ENCODE peak calls at places on chromosomes 11 and 22, in seven cellular contexts. G is right cardiac atrium; K is upper lobe of left lung; O is effector memory CD4-positive, alpha-beta T cell; L is ovary; X is body of pancreas; U is left ventricle myocardium inferior. R is an unnamed sample.

GRCh38 chr11:19191530-19192169 is 10.1 kb downstream of the CSRP3 start:
- DNase-seq in G (peak; percentile 56), U (peak; percentile 19), K (no peak), L (no peak), O (no peak), X (peak; percentile 48), R (no peak)

GRCh38 chr11:84686726-84687125 is 940.4 kb downstream of the DLG2 start:
- DNase-seq in O (no peak), U (no peak), G (no peak), L (no peak), X (no peak), K (no peak), R (no peak)

GRCh38 chr11:13135385-13136271 is 126.5 kb downstream of the RASSF10 start:
- DNase-seq in X (no peak), U (no peak), L (no peak), K (no peak), G (no peak), O (no peak), R (no peak)

GRCh38 chr11:76653674-76654309 is 16.8 kb downstream of the LRRC32 start:
- DNase-seq in K (peak; percentile 20), O (no peak), L (peak; percentile 48), X (peak; percentile 53), G (peak; percentile 85), U (peak; percentile 64), R (no peak)

GRCh38 chr22:19143967-19144400 is 467 bp downstream of the ESS2 start:
- DNase-seq in O (no peak), K (no peak), U (no peak), X (no peak), G (no peak), L (no peak), R (peak; percentile 22)

GRCh38 chr11:26867286-26867685 is 126.6 kb upstream of the FIBIN start:
- DNase-seq in O (no peak), G (no peak), L (no peak), X (no peak), U (no peak), K (no peak), R (no peak)

GRCh38 chr11:28767574-28767973 is 659.4 kb downstream of the METTL15 start:
- DNase-seq in G (no peak), O (no peak), K (no peak), U (no peak), X (no peak), L (no peak), R (no peak)

GRCh38 chr22:28976588-28976987 is 85.0 kb downstream of the C22orf31 start:
- DNase-seq in U (no peak), L (no peak), O (no peak), K (no peak), X (no peak), G (no peak), R (no peak)

GRCh38 chr11:118383657-118384056 is 17.7 kb upstream of the ATP5MG start:
- DNase-seq in X (no peak), U (no peak), L (no peak), K (no peak), O (no peak), G (no peak), R (no peak)

GRCh38 chr11:5285703-5286102 is 16.0 kb upstream of the HBE1 start:
- DNase-seq in K (no peak), U (no peak), G (no peak), O (no peak), L (no peak), X (no peak), R (no peak)

GRCh38 chr11:45885274-45885920 is at the start of gene MAPK8IP1:
- DNase-seq in X (peak; percentile 62), K (peak; percentile 39), L (peak; percentile 73), G (peak; percentile 83), O (peak; percentile 41), U (peak; percentile 48), R (peak; percentile 60)

GRCh38 chr22:43826142-43827093 is 14.3 kb upstream of the EFCAB6 start:
- DNase-seq in X (peak; percentile 58), L (peak; percentile 58), O (no peak), K (no peak), G (peak; percentile 68), U (no peak), R (no peak)

GRCh38 chr11:34044664-34045485 is 6.7 kb upstream of the CAPRIN1 start:
- DNase-seq in U (no peak), K (peak; percentile 53), X (peak; percentile 16), O (no peak), L (no peak), G (peak; percentile 61), R (no peak)

GRCh38 chr11:47107709-47108108 is 69.0 kb downstream of the ARFGAP2 start:
- DNase-seq in U (no peak), X (no peak), K (no peak), O (no peak), G (no peak), L (no peak), R (no peak)

GRCh38 chr22:45582955-45583320 is 80.3 kb downstream of the FBLN1 start:
- DNase-seq in X (no peak), O (no peak), U (no peak), K (no peak), G (no peak), L (no peak), R (no peak)

GRCh38 chr22:45584621-45585436 is 82.1 kb downstream of the FBLN1 start:
- DNase-seq in U (no peak), G (no peak), K (no peak), O (no peak), L (no peak), X (no peak), R (no peak)

GRCh38 chr22:45584121-45584570 is 81.5 kb downstream of the FBLN1 start:
- DNase-seq in X (no peak), L (no peak), O (no peak), K (peak; percentile 36), G (no peak), U (no peak), R (no peak)

GRCh38 chr22:45582236-45582954 is 79.7 kb downstream of the FBLN1 start:
- DNase-seq in G (no peak), U (no peak), L (no peak), K (no peak), O (no peak), X (no peak), R (no peak)

GRCh38 chr22:45583504-45583903 is 80.8 kb downstream of the FBLN1 start:
- DNase-seq in U (no peak), X (no peak), K (no peak), L (no peak), G (no peak), O (no peak), R (peak; percentile 18)
- H3K27ac ChIP-seq in U (no peak overlapping the region), X (no peak overlapping the region), K (no peak overlapping the region), L (no peak overlapping the region), G (no peak overlapping the region), O (no peak overlapping the region), R (no peak overlapping the region)

GRCh38 chr11:122430490-122430889 is 225.0 kb upstream of the UBASH3B start:
- DNase-seq in U (no peak), X (no peak), O (no peak), G (peak; percentile 71), K (no peak), L (no peak), R (no peak)

GRCh38 chr11:122436188-122436555 is 219.3 kb upstream of the UBASH3B start:
- DNase-seq in G (no peak), L (no peak), O (no peak), K (no peak), X (no peak), U (no peak), R (no peak)

GRCh38 chr11:122434786-122435185 is 220.7 kb upstream of the UBASH3B start:
- DNase-seq in U (no peak), X (no peak), K (no peak), O (no peak), G (no peak), L (no peak), R (no peak)

GRCh38 chr11:122439911-122440782 is 215.4 kb upstream of the UBASH3B start:
- DNase-seq in G (peak; percentile 81), O (no peak), U (peak; percentile 35), K (no peak), X (peak; percentile 55), L (peak; percentile 81), R (no peak)

DNA sequence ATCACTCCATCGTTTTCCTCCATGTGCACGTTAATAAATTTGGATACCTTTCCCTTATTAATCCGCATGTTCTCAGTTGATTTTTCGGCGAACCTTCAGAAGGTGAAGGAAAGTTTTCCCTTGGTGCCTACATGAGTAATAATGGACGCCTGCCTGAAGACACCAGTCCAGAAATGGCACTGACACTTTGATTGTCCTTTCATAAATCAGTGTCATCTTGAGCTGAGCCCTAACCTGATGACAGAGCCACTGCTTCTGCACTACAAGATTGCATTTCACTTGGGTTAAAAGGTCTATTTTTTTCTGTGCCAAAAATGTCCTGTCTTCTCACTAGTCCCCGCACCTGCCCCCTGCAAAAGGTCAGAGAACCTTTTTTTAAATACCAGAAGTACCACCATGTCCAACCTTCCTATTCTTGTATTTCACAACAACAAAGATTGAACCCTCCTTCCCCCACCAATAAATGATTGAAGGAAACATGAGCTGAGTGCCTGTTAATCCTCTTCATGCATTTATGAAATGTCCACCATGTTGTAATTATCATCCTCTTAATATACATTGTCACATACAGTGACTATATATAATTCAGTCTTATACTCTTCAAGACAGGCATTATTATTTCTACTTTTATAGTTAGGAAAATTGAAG is 219.9 kb upstream of the UBASH3B start:
- DNase-seq in O (no peak), L (no peak), K (no peak), U (no peak), G (no peak), X (no peak), R (no peak)
- H3K4me1 ChIP-seq in O (no peaks in the 10 kb centered on the region), L (peaks cover 3% of the 10 kb centered on the region), K (peaks cover 11% of the 10 kb centered on the region), U (peaks cover 13% of the 10 kb centered on the region), G (no peaks in the 10 kb centered on the region), X (peaks cover 11% of the 10 kb centered on the region), R (no peaks in the 10 kb centered on the region)

DNA sequence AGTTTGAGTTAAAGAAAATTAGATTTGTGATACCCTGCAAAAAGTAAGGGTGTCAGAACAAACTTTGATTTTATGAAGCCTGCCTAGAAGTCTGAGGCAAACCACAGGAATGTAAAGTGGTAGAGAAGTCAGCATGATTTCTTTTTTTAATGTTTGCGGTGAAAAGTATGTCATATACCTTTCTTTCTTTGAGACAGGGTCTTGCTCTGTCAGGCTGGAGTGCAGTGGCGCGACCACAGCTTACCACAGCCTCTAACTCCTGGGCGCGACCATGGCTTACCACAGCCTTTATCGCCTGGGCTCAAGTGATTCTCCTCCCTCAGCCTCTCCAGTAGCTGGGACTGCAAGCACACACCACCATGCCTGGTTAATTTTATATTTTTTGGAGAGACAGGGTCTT is 4.7 kb downstream of the API5 start:
- DNase-seq in O (peak; percentile 5), G (no peak), U (no peak), K (no peak), L (no peak), X (no peak), R (no peak)
- H3K4me3 ChIP-seq in O (no peak overlapping the region), G (no peak overlapping the region), U (no peak overlapping the region), K (no peak overlapping the region), L (no peak overlapping the region), X (no peak overlapping the region), R (no peak overlapping the region)

DNA sequence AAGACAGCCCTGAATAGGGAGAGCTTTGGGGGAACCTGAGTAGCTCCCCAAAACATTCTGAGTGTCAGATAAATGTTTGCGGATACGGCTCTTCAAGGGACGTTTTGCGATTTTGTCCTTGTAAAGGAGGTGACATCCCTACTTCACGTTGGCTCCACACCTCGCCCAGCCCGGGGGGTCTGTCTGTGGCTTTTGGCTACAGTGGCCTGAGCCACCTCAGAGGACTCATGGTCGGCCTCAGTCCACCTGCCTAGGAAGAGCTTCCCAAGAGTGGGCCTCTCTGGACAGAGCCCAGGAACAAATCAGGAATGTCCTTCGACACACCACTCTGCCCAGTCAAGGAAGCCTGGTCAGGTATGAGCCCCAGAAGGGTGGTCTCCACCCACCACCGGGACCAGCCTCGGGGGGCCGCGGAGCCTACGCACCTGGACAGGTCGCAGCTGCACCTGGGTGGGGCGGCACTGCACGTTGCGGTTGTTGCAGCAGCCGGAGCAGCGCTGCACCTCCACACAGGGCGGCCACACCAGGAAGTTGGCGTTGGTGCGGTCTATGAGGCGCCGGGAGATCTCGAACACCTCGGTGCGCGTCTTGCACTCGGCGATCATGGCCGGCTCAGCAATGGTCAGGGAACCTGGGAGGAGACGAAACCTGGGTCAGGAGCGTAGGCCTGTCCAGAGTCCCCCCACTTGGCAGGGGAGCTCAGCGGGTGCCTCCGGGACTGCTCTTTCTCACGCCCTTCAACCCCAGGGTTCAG is 13.4 kb downstream of the PDGFB start:
- DNase-seq in O (no peak), G (no peak), K (no peak), L (no peak), X (no peak), U (no peak), R (no peak)
- H3K27ac ChIP-seq in O (no peak overlapping the region), G (no peak overlapping the region), K (no peak overlapping the region), L (no peak overlapping the region), X (no peak overlapping the region), U (peak overlapping the region; percentile 97), R (no peak overlapping the region)

R was measured in CD4-positive, alpha-beta memory T cell.